ENCODE peak calls at places on chromosomes 2 and 18, in six cellular contexts. X is astrocyte of the spinal cord, I is NAMALWA, D is NCI-H1436, O is NCI-H69, J is NCI-H2029. K is an unnamed sample.

GRCh38 chr2:130767408-130767775 is 12.1 kb downstream of the AMER3 start:
- DNase-seq in X (no peak), I (no peak), D (no peak), O (no peak), J (no peak), K (no peak)

GRCh38 chr2:144518744-144519596 is 949 bp downstream of the ZEB2 start:
- DNase-seq in X (peak; percentile 50), I (peak; percentile 77), D (no peak), O (no peak), J (no peak), K (peak; percentile 56)

GRCh38 chr2:11155326-11156059 is at the start of gene SLC66A3:
- DNase-seq in X (peak; percentile 90), I (peak; percentile 87), D (peak; percentile 90), O (peak; percentile 94), J (peak; percentile 88), K (peak; percentile 87)

GRCh38 chr2:188512456-188512855 is 220.8 kb downstream of the GULP1 start:
- DNase-seq in X (peak; percentile 74), I (peak; percentile 64), D (peak; percentile 4), O (peak; percentile 72), J (peak; percentile 55), K (peak; percentile 69)

GRCh38 chr2:7063789-7064188 is 146.6 kb downstream of the RNF144A start:
- DNase-seq in X (no peak), I (no peak), D (no peak), O (no peak), J (no peak), K (no peak)

GRCh38 chr2:62320657-62321357 is 124.9 kb downstream of the B3GNT2 start:
- DNase-seq in X (no peak), I (no peak), D (no peak), O (no peak), J (no peak), K (no peak)

GRCh38 chr2:164014068-164014577 is 278.3 kb upstream of the FIGN start:
- DNase-seq in X (peak; percentile 32), I (no peak), D (peak; percentile 24), O (no peak), J (no peak), K (no peak)

GRCh38 chr2:213010106-213010779 is 141.2 kb downstream of the IKZF2 start:
- DNase-seq in X (no peak), I (no peak), D (no peak), O (no peak), J (no peak), K (no peak)

GRCh38 chr18:70227438-70227837 is 22.0 kb upstream of the RTTN start:
- DNase-seq in X (no peak), I (no peak), D (no peak), O (no peak), J (no peak), K (no peak)

GRCh38 chr18:46587568-46587967 is 69.5 kb downstream of the LOXHD1 start:
- DNase-seq in X (no peak), I (no peak), D (no peak), O (no peak), J (no peak), K (no peak)

GRCh38 chr2:36741188-36741587 is 44.7 kb downstream of the VIT start:
- DNase-seq in X (no peak), I (no peak), D (no peak), O (no peak), J (no peak), K (no peak)

GRCh38 chr18:2979871-2980606 is 32.9 kb downstream of the LPIN2 start:
- DNase-seq in X (no peak), I (peak; percentile 70), D (no peak), O (no peak), J (no peak), K (peak; percentile 44)

GRCh38 chr2:22907330-22907729 is 477.6 kb upstream of the KLHL29 start:
- DNase-seq in X (no peak), I (no peak), D (no peak), O (no peak), J (no peak), K (no peak)

GRCh38 chr2:148253716-148254115 is 232.8 kb downstream of the MBD5 start:
- DNase-seq in X (peak; percentile 26), I (peak; percentile 40), D (no peak), O (peak; percentile 40), J (no peak), K (peak; percentile 55)

GRCh38 chr2:215900203-215900611 is 113.1 kb downstream of the MREG start:
- DNase-seq in X (no peak), I (no peak), D (no peak), O (no peak), J (no peak), K (no peak)

GRCh38 chr2:64636105-64636873 is 17.4 kb downstream of the SERTAD2 start:
- DNase-seq in X (no peak), I (no peak), D (no peak), O (no peak), J (no peak), K (no peak)

GRCh38 chr18:31233550-31234306 is 71.1 kb upstream of the DSC1 start:
- DNase-seq in X (no peak), I (no peak), D (no peak), O (no peak), J (no peak), K (no peak)

GRCh38 chr2:237547841-237548416 is 18.4 kb upstream of the PRLH start:
- DNase-seq in X (no peak), I (no peak), D (no peak), O (peak; percentile 12), J (no peak), K (no peak)

GRCh38 chr2:100237770-100238169 is 84.5 kb downstream of the LONRF2 start:
- DNase-seq in X (no peak), I (no peak), D (no peak), O (no peak), J (no peak), K (no peak)

GRCh38 chr2:200188851-200189250 is 117.6 kb upstream of the SPATS2L start:
- DNase-seq in X (no peak), I (no peak), D (no peak), O (no peak), J (no peak), K (no peak)

GRCh38 chr2:174778479-174778962 is 14.2 kb upstream of the CHRNA1 start:
- DNase-seq in X (peak; percentile 99), I (no peak), D (no peak), O (no peak), J (no peak), K (no peak)

GRCh38 chr18:45169610-45170009 is 445.7 kb upstream of the SLC14A2 start:
- DNase-seq in X (peak; percentile 87), I (no peak), D (no peak), O (peak; percentile 50), J (no peak), K (no peak)

GRCh38 chr2:202965810-202966454 is 48.7 kb upstream of the NBEAL1 start:
- DNase-seq in X (peak; percentile 68), I (no peak), D (no peak), O (peak; percentile 42), J (no peak), K (peak; percentile 15)

K was measured in endothelial cell of umbilical vein.